ENCODE peak calls at places on chromosomes 12 and 14, in five cellular contexts. M is adrenal gland, I is endothelial cell, L is GM12865, D is fibroblast of mammary gland. V is an unnamed sample.

GRCh38 chr12:51924551-51925399 is 17.5 kb downstream of the ACVRL1 start:
- DNase-seq in L (peak; percentile 30), I (no peak), M (no peak), D (no peak), V (no peak)

GRCh38 chr14:58865520-58866281 is 227.9 kb downstream of the DACT1 start:
- DNase-seq in D (peak; percentile 94), M (no peak), L (no peak), I (no peak), V (no peak)

GRCh38 chr14:23385840-23386657 is 9.2 kb downstream of the CMTM5 start:
- DNase-seq in L (no peak), I (no peak), M (no peak), D (no peak), V (no peak)

GRCh38 chr12:68883151-68883550 is 49.8 kb downstream of the CPM start:
- DNase-seq in I (no peak), D (no peak), L (no peak), M (no peak), V (no peak)

GRCh38 chr14:44954750-44955149 is 7.0 kb downstream of the KLHL28 start:
- DNase-seq in D (no peak), I (no peak), M (no peak), L (no peak), V (no peak)

GRCh38 chr12:59808317-59808910 is 212.6 kb downstream of the SLC16A7 start:
- DNase-seq in M (peak; percentile 23), I (no peak), D (peak; percentile 54), L (peak; percentile 45), V (no peak)

GRCh38 chr14:38404616-38405015 is 148.7 kb upstream of the CLEC14A start:
- DNase-seq in L (no peak), M (no peak), I (no peak), D (peak; percentile 28), V (no peak)

GRCh38 chr12:112536367-112536730 is 117.6 kb downstream of the PTPN11 start:
- DNase-seq in D (no peak), I (no peak), L (no peak), M (no peak), V (no peak)

GRCh38 chr14:23033801-23034497 is 751 bp downstream of the PSMB5 start:
- DNase-seq in M (no peak), D (no peak), I (no peak), L (no peak), V (no peak)

GRCh38 chr12:91978143-91978542 is 167.5 kb downstream of the BTG1 start:
- DNase-seq in I (no peak), L (no peak), D (no peak), M (no peak), V (no peak)

GRCh38 chr12:111600296-111600562 is 1.1 kb upstream of the ATXN2 start:
- DNase-seq in D (no peak), M (no peak), I (no peak), L (no peak), V (no peak)

GRCh38 chr12:107477018-107477417 is 208.6 kb upstream of the PWP1 start:
- DNase-seq in L (no peak), M (no peak), D (no peak), I (no peak), V (no peak)

GRCh38 chr12:132812631-132813305 is 15.9 kb downstream of the GOLGA3 start:
- DNase-seq in L (no peak), M (no peak), D (peak; percentile 58), I (no peak), V (no peak)

GRCh38 chr12:65993173-65993572 is 137.4 kb downstream of the LLPH start:
- DNase-seq in M (no peak), I (no peak), D (peak; percentile 21), L (no peak), V (no peak)

GRCh38 chr12:120999191-121000120 is 16.8 kb downstream of the C12orf43 start:
- DNase-seq in M (no peak), D (peak; percentile 25), L (no peak), I (no peak), V (no peak)

GRCh38 chr12:58346032-58346632 is 404.8 kb downstream of the ATP23 start:
- DNase-seq in I (no peak), D (peak; percentile 64), L (peak; percentile 24), M (no peak), V (no peak)

GRCh38 chr12:126051611-126052107 is 986.4 kb downstream of the AACS start:
- DNase-seq in M (no peak), L (no peak), D (peak; percentile 34), I (no peak), V (peak; percentile 74)
- TF ChIP-seq CTCF in M (no peak), L (no peak), D (no peak), I (no peak), V (peak; percentile 41)

DNA sequence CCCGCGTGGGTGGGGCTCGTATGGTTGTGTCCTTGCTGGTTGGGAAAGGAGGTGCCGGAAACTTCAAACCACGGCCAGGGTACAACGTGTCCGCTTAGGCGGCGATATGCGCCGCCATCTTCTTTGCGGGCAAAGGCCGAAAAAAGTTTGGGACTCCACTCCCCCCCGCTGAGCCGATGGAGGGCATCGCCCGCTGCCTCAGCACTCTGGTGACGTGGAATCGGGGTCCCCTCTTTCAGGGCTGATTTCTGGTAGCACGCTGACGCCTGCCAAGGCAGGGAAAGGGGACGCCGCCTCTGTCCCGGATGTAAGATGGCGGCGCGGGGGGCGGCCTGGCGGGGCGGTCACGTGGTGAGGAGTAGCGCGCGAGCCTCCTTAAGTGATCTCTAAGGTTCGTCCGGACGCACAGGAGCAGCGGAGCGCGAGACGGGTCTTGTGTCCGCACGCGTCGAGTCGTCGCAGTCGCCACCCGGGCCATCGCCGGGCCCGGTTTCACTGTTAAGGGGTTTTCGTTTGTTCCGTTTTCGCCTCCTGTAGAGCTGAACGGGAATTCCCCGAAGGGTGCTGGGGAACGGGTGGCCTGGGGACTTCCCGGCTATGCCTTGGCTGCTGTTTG is 135.9 kb downstream of the MON2 start:
- DNase-seq in D (peak; percentile 92), L (peak; percentile 98), M (peak; percentile 92), I (peak; percentile 76), V (peak; percentile 88)
- TF ChIP-seq CTCF in D (no peak), L (no peak), M (no peak), I (no peak), V (no peak)

GRCh38 chr12:2163172-2163927 is 110.6 kb downstream of the CACNA1C start:
- DNase-seq in I (no peak), D (peak; percentile 99), L (no peak), M (peak; percentile 76), V (peak; percentile 61)
- TF ChIP-seq CTCF in I (no peak), D (no peak), L (no peak), M (no peak), V (no peak)

GRCh38 chr12:467591-467990 is 7.9 kb downstream of the B4GALNT3 start:
- DNase-seq in I (no peak), L (no peak), M (no peak), D (no peak), V (no peak)

GRCh38 chr12:466762-467161 is 7.0 kb downstream of the B4GALNT3 start:
- DNase-seq in D (no peak), M (no peak), I (no peak), L (no peak), V (no peak)

GRCh38 chr12:468671-469389 is 9.1 kb downstream of the B4GALNT3 start:
- DNase-seq in I (no peak), M (peak; percentile 77), D (peak; percentile 7), L (no peak), V (no peak)

GRCh38 chr12:464484-465267 is 4.9 kb downstream of the B4GALNT3 start:
- DNase-seq in D (no peak), L (no peak), M (peak; percentile 52), I (no peak), V (no peak)

GRCh38 chr12:466039-466438 is 6.3 kb downstream of the B4GALNT3 start:
- DNase-seq in D (no peak), I (no peak), M (peak; percentile 65), L (no peak), V (no peak)
- TF ChIP-seq CTCF in D (no peak), I (no peak), M (no peak), L (no peak), V (no peak)

DNA sequence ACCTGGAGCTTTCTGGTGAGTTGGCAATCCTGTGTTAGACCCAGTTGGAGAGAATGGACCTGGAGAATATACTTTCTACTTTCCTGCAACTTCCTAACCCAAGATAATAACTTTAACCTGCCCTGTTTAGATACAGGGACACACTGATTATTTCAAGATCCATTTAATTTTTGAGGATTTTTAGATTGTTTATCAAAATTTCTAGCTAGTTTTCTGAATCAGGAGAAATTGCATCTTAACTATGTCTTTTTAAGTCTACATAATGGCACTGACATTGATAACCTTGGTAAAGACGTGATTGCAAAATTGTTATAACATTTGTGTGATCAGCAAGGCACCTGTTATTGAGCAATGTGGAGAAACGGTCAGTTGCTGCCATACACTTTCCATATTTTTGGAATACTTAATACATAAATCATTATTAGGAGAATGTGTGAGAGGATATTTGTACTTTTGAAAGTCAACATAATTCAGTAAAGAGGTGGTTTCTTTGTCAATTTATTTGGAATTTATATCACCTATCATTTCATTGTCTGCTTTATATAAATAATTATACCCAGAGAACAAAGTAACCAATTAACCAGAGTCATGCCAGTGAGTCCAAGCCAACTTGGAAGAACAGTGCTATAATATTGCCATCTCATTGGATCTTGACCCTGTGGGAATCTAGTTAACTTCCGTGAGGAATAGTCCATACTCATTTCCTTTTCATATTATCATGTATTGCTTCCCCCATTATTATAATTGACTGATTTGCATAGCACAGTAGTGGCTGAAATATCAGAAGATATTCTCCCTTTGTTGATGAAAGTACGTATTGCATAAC is 28.4 kb downstream of the NFYB start:
- DNase-seq in M (no peak), I (no peak), L (no peak), D (no peak), V (no peak)
- TF ChIP-seq CTCF in M (no peak), I (peak; percentile 47), L (no peak), D (no peak), V (no peak)

GRCh38 chr12:127351481-127352010 is 915.4 kb upstream of the TMEM132C start:
- DNase-seq in L (no peak), D (no peak), I (no peak), M (no peak), V (no peak)

GRCh38 chr12:127360580-127360979 is 906.4 kb upstream of the TMEM132C start:
- DNase-seq in I (no peak), L (no peak), D (no peak), M (no peak), V (no peak)

GRCh38 chr12:127355061-127355820 is 911.7 kb upstream of the TMEM132C start:
- DNase-seq in I (no peak), M (peak; percentile 6), L (peak; percentile 28), D (peak; percentile 37), V (no peak)
- TF ChIP-seq CTCF in I (no peak), M (peak; percentile 6), L (peak; percentile 51), D (peak; percentile 73), V (no peak)

V was measured in Calu3.